ENCODE peak calls at places on chromosome 20, in seven cellular contexts. B, X, C, F, L, Q and P are unnamed samples.

GRCh38 chr20:61753196-61753942 is 312.3 kb downstream of the TAF4 start:
- DNase-seq in B (no peak), X (peak; percentile 31), C (no peak), F (no peak), L (no peak), Q (no peak), P (peak; percentile 57)

GRCh38 chr20:8464368-8464767 is 332.3 kb downstream of the PLCB1 start:
- DNase-seq in B (no peak), X (no peak), C (no peak), F (no peak), L (peak; percentile 7), Q (no peak), P (no peak)

GRCh38 chr20:4937422-4938319 is 63.6 kb downstream of the SLC23A2 start:
- DNase-seq in B (no peak), X (no peak), C (no peak), F (no peak), L (no peak), Q (no peak), P (no peak)

GRCh38 chr20:45067558-45067957 is 33.4 kb downstream of the KCNS1 start:
- DNase-seq in B (no peak), X (no peak), C (no peak), F (no peak), L (no peak), Q (no peak), P (no peak)

GRCh38 chr20:47318027-47318595 is 38.4 kb downstream of the ZMYND8 start:
- DNase-seq in B (no peak), X (no peak), C (no peak), F (no peak), L (no peak), Q (no peak), P (no peak)

GRCh38 chr20:25271486-25272222 is 23.8 kb downstream of the PYGB start:
- DNase-seq in B (no peak), X (no peak), C (peak; percentile 16), F (no peak), L (no peak), Q (peak; percentile 20), P (no peak)

GRCh38 chr20:33660685-33661058 is 1.5 kb upstream of the C20orf144 start:
- DNase-seq in B (no peak), X (no peak), C (no peak), F (no peak), L (no peak), Q (no peak), P (no peak)

GRCh38 chr20:30168025-30168799 is 1089.3 kb upstream of the DEFB115 start:
- DNase-seq in B (no peak), X (no peak), C (peak; percentile 26), F (no peak), L (no peak), Q (peak; percentile 39), P (no peak)

GRCh38 chr20:17421493-17421892 is 109.7 kb downstream of the BFSP1 start:
- DNase-seq in B (no peak), X (no peak), C (no peak), F (no peak), L (no peak), Q (no peak), P (no peak)

GRCh38 chr20:60214901-60215522 is 256.8 kb downstream of the CDH26 start:
- DNase-seq in B (no peak), X (no peak), C (no peak), F (no peak), L (no peak), Q (no peak), P (no peak)

GRCh38 chr20:34709044-34709835 is 5.1 kb downstream of the TP53INP2 start:
- DNase-seq in B (peak; percentile 66), X (no peak), C (peak; percentile 88), F (peak; percentile 79), L (peak; percentile 57), Q (peak; percentile 93), P (peak; percentile 93)